ENCODE peak calls at places on chromosome 5, in four cellular contexts. P is breast epithelium, T is lower leg skin, I is upper lobe of left lung. C is an unnamed sample.

GRCh38 chr5:120388016-120388781 is 75.9 kb upstream of the PRR16 start:
- DNase-seq in P (no peak), T (no peak), I (no peak), C (no peak)

GRCh38 chr5:132069561-132069960 is 4.0 kb upstream of the CSF2 start:
- DNase-seq in P (no peak), T (no peak), I (no peak), C (no peak)

GRCh38 chr5:80961376-80962281 is 1.5 kb downstream of the RASGRF2 start:
- DNase-seq in P (no peak), T (no peak), I (no peak), C (no peak)

GRCh38 chr5:17735771-17736170 is 101.5 kb downstream of the TAF11L14 start:
- DNase-seq in P (no peak), T (no peak), I (no peak), C (no peak)

GRCh38 chr5:150500328-150500841 is 7.5 kb upstream of the NDST1 start:
- DNase-seq in P (no peak), T (no peak), I (no peak), C (no peak)

GRCh38 chr5:27706832-27707231 is 668.4 kb upstream of the CDH9 start:
- DNase-seq in P (no peak), T (no peak), I (no peak), C (no peak)

GRCh38 chr5:142845954-142846398 is 75.8 kb downstream of the ARHGAP26 start:
- DNase-seq in P (no peak), T (no peak), I (no peak), C (no peak)

GRCh38 chr5:178551059-178551458 is 39.1 kb downstream of the COL23A1 start:
- DNase-seq in P (no peak), T (no peak), I (no peak), C (no peak)

GRCh38 chr5:37900692-37901091 is 60.9 kb upstream of the GDNF start:
- DNase-seq in P (no peak), T (no peak), I (no peak), C (no peak)

GRCh38 chr5:78133423-78133822 is 161.1 kb downstream of the AP3B1 start:
- DNase-seq in P (no peak), T (no peak), I (no peak), C (no peak)

GRCh38 chr5:78129632-78130031 is 164.9 kb downstream of the AP3B1 start:
- DNase-seq in P (no peak), T (no peak), I (no peak), C (no peak)

GRCh38 chr5:78132507-78132906 is 162.0 kb downstream of the AP3B1 start:
- DNase-seq in P (no peak), T (no peak), I (no peak), C (no peak)

GRCh38 chr5:78127875-78128274 is 166.6 kb downstream of the AP3B1 start:
- DNase-seq in P (no peak), T (no peak), I (no peak), C (no peak)
- TF ChIP-seq CTCF in P (no peak), T (no peak), I (no peak), C (no peak)

GRCh38 chr5:112923148-112923917 is 1.3 kb upstream of the REEP5 start:
- DNase-seq in P (no peak), T (no peak), I (no peak), C (peak)

GRCh38 chr5:112923988-112924387 is 2.0 kb upstream of the REEP5 start:
- DNase-seq in P (no peak), T (no peak), I (no peak), C (no peak)

GRCh38 chr5:112918679-112919078 is 3.3 kb downstream of the REEP5 start:
- DNase-seq in P (no peak), T (no peak), I (no peak), C (no peak)

GRCh38 chr5:112921833-112922817 is at the start of gene REEP5:
- DNase-seq in P (peak), T (peak), I (peak), C (peak)

GRCh38 chr5:112921031-112921832 is 795 bp downstream of the REEP5 start:
- DNase-seq in P (no peak), T (peak), I (peak), C (peak)
- TF ChIP-seq CTCF in P (no peak), T (no peak), I (no peak), C (no peak)

DNA sequence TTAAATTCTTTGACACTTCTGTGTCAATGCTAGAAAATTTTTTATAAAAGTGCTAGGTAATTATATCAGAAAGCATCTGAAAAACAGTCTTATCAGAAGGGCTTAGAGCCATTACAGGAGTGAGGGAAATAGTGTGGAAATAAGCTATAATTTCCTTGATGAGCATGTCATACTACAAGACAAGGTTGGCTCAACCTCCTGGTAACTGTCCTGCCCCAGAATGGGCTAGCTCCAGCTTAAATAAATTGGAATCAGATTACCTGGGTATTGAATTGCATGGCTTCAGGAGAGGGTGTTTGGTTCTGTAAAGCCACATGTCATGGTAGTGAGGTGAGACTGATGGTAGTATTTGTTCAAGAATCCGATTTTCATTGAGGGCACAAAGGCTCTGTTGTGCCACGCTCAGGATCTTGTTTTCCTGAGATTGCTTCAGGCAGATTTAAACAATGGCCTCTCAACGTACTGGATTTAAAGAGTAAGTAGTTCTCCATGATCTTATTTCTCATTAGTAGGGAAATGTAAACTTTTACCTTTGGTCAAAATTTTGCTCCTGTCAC is 21.1 kb downstream of the TRIO start:
- DNase-seq in P (no peak), T (no peak), I (no peak), C (no peak)
- TF ChIP-seq CTCF in P (no peak), T (no peak), I (no peak), C (no peak)

GRCh38 chr5:1512541-1513291 is 11.0 kb downstream of the LPCAT1 start:
- DNase-seq in P (peak), T (no peak), I (peak), C (peak)

GRCh38 chr5:1511037-1511436 is 12.7 kb downstream of the LPCAT1 start:
- DNase-seq in P (no peak), T (no peak), I (peak), C (peak)

GRCh38 chr5:1510631-1511030 is 13.1 kb downstream of the LPCAT1 start:
- DNase-seq in P (peak), T (no peak), I (peak), C (peak)

GRCh38 chr5:1513326-1514026 is 10.3 kb downstream of the LPCAT1 start:
- DNase-seq in P (peak), T (no peak), I (no peak), C (peak)

DNA sequence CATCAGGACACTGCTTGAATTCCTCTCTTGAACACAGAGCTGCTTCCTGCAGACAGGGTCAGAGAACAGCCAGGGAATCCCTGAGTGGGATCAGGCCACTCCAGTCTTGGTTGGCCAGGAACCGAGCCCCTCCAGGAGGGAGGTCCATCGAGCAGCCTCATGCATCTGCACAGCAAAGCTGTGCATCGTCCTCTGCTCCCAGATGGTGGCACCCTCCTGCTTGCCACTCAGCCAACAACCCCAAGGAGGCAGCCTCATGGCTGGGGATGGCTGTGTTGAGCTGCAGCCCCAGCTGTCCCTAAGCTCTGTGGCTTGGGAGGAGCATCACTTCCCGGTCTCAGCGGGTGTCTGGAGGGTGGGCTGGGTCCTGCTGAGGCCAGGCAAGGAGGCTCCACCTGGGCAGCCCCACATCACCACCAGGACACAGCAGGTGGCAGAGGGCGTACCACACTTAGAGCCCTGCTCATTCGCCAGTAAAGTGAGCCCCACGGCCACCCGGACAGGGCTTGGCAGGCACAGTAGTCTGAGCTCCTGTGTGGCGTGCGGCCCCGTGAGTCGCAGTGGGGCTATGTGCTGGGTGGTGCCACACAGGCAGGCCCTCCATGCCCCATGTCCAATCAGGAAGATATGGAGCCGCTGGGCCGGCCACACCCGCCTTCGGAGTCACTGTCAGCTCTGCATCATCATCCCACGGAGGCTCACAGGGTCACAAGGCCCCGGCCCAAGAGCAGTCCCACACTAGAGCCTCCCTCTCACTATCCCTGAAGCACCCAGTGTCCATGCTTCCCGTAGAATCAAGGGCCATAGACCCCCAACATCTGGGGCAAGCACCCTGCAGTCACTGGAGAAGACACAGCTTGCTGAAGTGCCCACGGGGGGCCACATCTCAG is 11.9 kb downstream of the LPCAT1 start:
- DNase-seq in P (no peak), T (no peak), I (peak), C (peak)
- TF ChIP-seq CTCF in P (no peak), T (no peak), I (no peak), C (no peak)

GRCh38 chr5:73311291-73312110 is 137.1 kb downstream of the FOXD1 start:
- DNase-seq in P (no peak), T (peak), I (peak), C (no peak)

GRCh38 chr5:73307645-73308346 is 134.8 kb downstream of the TMEM174 start:
- DNase-seq in P (no peak), T (no peak), I (no peak), C (no peak)

GRCh38 chr5:73314395-73315195 is 134.0 kb downstream of the FOXD1 start:
- DNase-seq in P (no peak), T (no peak), I (no peak), C (no peak)

GRCh38 chr5:73312872-73313510 is 135.6 kb downstream of the FOXD1 start:
- DNase-seq in P (no peak), T (no peak), I (no peak), C (no peak)

DNA sequence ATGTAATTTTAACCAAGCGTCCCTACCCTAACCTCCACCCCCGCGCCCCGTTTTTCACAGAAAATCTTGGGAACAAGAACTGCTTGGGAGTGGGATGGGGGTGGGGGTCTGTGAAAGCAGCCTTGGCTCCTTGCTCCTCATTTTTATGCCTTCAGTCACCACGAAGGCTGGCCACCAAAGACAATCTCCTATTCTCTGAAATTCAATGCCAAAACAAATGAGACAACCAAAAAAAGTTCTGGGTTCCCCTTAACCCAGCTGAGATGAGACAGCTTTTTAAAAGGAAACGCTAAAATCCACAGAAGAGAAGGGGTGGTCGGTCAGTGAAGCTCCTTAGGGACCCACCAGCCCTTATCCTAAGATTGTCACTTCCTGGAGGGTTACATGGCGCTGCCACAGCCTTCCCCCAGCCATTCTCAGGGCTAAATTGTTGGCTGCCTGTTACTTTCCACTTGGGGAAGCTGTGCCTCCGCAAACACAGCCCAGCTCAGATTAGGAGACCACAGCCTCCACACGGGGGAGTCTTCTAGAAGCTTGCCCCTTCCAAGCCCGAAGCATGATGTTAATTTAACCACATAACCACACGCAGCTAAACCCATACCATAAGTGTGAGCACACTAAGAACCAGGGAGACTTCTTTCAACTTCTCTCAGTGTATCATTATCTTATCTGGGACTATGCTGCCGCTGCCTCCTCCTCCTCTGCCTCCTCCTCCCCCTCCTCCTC is 136.3 kb downstream of the FOXD1 start:
- DNase-seq in P (no peak), T (no peak), I (no peak), C (no peak)
- TF ChIP-seq CTCF in P (no peak), T (no peak), I (no peak), C (no peak)

GRCh38 chr5:91641730-91642350 is 258.7 kb upstream of the ARRDC3 start:
- DNase-seq in P (no peak), T (no peak), I (no peak), C (no peak)
- TF ChIP-seq CTCF in P (peak), T (no peak), I (peak), C (peak)

GRCh38 chr5:16156152-16156551 is 23.4 kb downstream of the MARCHF11 start:
- DNase-seq in P (no peak), T (no peak), I (no peak), C (no peak)

DNA sequence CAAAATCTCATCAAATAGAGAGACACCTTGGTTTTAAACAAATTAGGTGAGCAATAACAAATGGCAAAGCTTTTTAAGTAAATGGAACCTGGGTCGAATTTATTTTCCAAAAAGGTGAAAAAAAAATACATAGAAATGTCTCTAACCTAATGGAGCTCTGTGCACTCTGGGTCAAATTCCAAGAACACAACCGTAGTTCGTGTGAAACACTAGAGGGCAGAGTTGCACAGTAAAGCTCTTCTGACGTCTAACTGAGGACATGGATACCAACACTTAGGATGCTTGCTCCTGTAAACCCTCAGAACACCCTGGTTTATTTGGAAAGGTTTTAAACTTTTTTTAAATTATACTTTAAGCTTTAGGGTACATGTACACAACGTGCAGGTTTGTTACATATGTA is 18.9 kb downstream of the MARCHF11 start:
- DNase-seq in P (no peak), T (no peak), I (no peak), C (no peak)
- TF ChIP-seq CTCF in P (no peak), T (no peak), I (peak), C (no peak)

C was measured in natural killer cell.